ENCODE peak calls at places on chromosomes 12 and 14, in nine cellular contexts. One of them, this sample, is unnamed.

GRCh38 chr14:93045211-93045674 is 70.5 kb downstream of the ITPK1 start:
- DNase-seq in uterus: no peak
- DNase-seq in iris pigment epithelial cell: peak
- DNase-seq in HEK293T: no peak
- DNase-seq in tibial artery: no peak
- DNase-seq in T-helper 17 cell: no peak
- DNase-seq in body of pancreas: no peak
- DNase-seq in NCI-H748 treated with DMSO at 0.1 percent for 48 hours: no peak
- DNase-seq in amniotic stem cell: no peak
- DNase-seq in this sample: no peak

GRCh38 chr12:13167226-13167625 is 29.3 kb upstream of the EMP1 start:
- DNase-seq in uterus: no peak
- DNase-seq in iris pigment epithelial cell: no peak
- DNase-seq in HEK293T: no peak
- DNase-seq in tibial artery: no peak
- DNase-seq in T-helper 17 cell: no peak
- DNase-seq in body of pancreas: no peak
- DNase-seq in NCI-H748 treated with DMSO at 0.1 percent for 48 hours: no peak
- DNase-seq in amniotic stem cell: no peak
- DNase-seq in this sample: no peak

GRCh38 chr12:132108211-132108832 is 35.8 kb downstream of the DDX51 start:
- DNase-seq in uterus: no peak
- DNase-seq in iris pigment epithelial cell: no peak
- DNase-seq in HEK293T: no peak
- DNase-seq in tibial artery: no peak
- DNase-seq in T-helper 17 cell: no peak
- DNase-seq in body of pancreas: no peak
- DNase-seq in NCI-H748 treated with DMSO at 0.1 percent for 48 hours: no peak
- DNase-seq in amniotic stem cell: no peak
- DNase-seq in this sample: no peak

GRCh38 chr12:101298426-101298825 is 18.5 kb downstream of the UTP20 start:
- DNase-seq in uterus: no peak
- DNase-seq in iris pigment epithelial cell: peak
- DNase-seq in HEK293T: no peak
- DNase-seq in tibial artery: no peak
- DNase-seq in T-helper 17 cell: no peak
- DNase-seq in body of pancreas: no peak
- DNase-seq in NCI-H748 treated with DMSO at 0.1 percent for 48 hours: no peak
- DNase-seq in amniotic stem cell: peak
- DNase-seq in this sample: peak

GRCh38 chr14:63046339-63047268 is 1.3 kb upstream of the KCNH5 start:
- DNase-seq in uterus: no peak
- DNase-seq in iris pigment epithelial cell: no peak
- DNase-seq in HEK293T: no peak
- DNase-seq in tibial artery: no peak
- DNase-seq in T-helper 17 cell: no peak
- DNase-seq in body of pancreas: no peak
- DNase-seq in NCI-H748 treated with DMSO at 0.1 percent for 48 hours: peak
- DNase-seq in amniotic stem cell: no peak
- DNase-seq in this sample: no peak

GRCh38 chr12:103924761-103925641 is 5.2 kb upstream of the HSP90B1 start:
- DNase-seq in uterus: no peak
- DNase-seq in iris pigment epithelial cell: peak
- DNase-seq in HEK293T: peak
- DNase-seq in tibial artery: no peak
- DNase-seq in T-helper 17 cell: no peak
- DNase-seq in body of pancreas: no peak
- DNase-seq in NCI-H748 treated with DMSO at 0.1 percent for 48 hours: no peak
- DNase-seq in amniotic stem cell: no peak
- DNase-seq in this sample: peak

GRCh38 chr12:75227132-75227531 is 17.5 kb upstream of the KCNC2 start:
- DNase-seq in uterus: no peak
- DNase-seq in iris pigment epithelial cell: no peak
- DNase-seq in HEK293T: no peak
- DNase-seq in tibial artery: no peak
- DNase-seq in T-helper 17 cell: no peak
- DNase-seq in body of pancreas: no peak
- DNase-seq in NCI-H748 treated with DMSO at 0.1 percent for 48 hours: no peak
- DNase-seq in amniotic stem cell: no peak
- DNase-seq in this sample: no peak

GRCh38 chr12:94649349-94650142 is 811 bp downstream of the TMCC3 start:
- DNase-seq in uterus: peak
- DNase-seq in iris pigment epithelial cell: peak
- DNase-seq in HEK293T: peak
- DNase-seq in tibial artery: peak
- DNase-seq in T-helper 17 cell: peak
- DNase-seq in body of pancreas: peak
- DNase-seq in NCI-H748 treated with DMSO at 0.1 percent for 48 hours: no peak
- DNase-seq in amniotic stem cell: no peak
- DNase-seq in this sample: peak

GRCh38 chr12:34605955-34606748 is 583.9 kb downstream of the ALG10 start:
- DNase-seq in uterus: no peak
- DNase-seq in iris pigment epithelial cell: no peak
- DNase-seq in HEK293T: no peak
- DNase-seq in tibial artery: peak
- DNase-seq in T-helper 17 cell: no peak
- DNase-seq in body of pancreas: no peak
- DNase-seq in NCI-H748 treated with DMSO at 0.1 percent for 48 hours: no peak
- DNase-seq in amniotic stem cell: no peak
- DNase-seq in this sample: no peak

GRCh38 chr14:95055318-95055717 is 102.0 kb downstream of the DICER1 start:
- DNase-seq in uterus: no peak
- DNase-seq in iris pigment epithelial cell: no peak
- DNase-seq in HEK293T: no peak
- DNase-seq in tibial artery: peak
- DNase-seq in T-helper 17 cell: no peak
- DNase-seq in body of pancreas: no peak
- DNase-seq in NCI-H748 treated with DMSO at 0.1 percent for 48 hours: no peak
- DNase-seq in amniotic stem cell: no peak
- DNase-seq in this sample: no peak

GRCh38 chr14:21022686-21023085 is 2.2 kb downstream of the NDRG2 start:
- DNase-seq in uterus: no peak
- DNase-seq in iris pigment epithelial cell: no peak
- DNase-seq in HEK293T: no peak
- DNase-seq in tibial artery: no peak
- DNase-seq in T-helper 17 cell: no peak
- DNase-seq in body of pancreas: no peak
- DNase-seq in NCI-H748 treated with DMSO at 0.1 percent for 48 hours: no peak
- DNase-seq in amniotic stem cell: no peak
- DNase-seq in this sample: no peak